ENCODE peak calls at places on chromosomes 7 and 10, in five cellular contexts. Z, G, T, F and A are unnamed samples.

GRCh38 chr10:15341502-15342128 is 29.5 kb downstream of the FAM171A1 start:
- DNase-seq in G (no peak), Z (no peak), T (no peak), F (no peak), A (no peak)

GRCh38 chr10:62083413-62083794 is 181.9 kb downstream of the ARID5B start:
- DNase-seq in F (peak), G (no peak), Z (no peak), T (peak), A (no peak)

GRCh38 chr7:117764031-117764430 is 109.2 kb downstream of the CTTNBP2 start:
- DNase-seq in Z (no peak), F (no peak), T (no peak), G (no peak), A (no peak)

GRCh38 chr10:25701651-25702050 is 232.4 kb upstream of the MYO3A start:
- DNase-seq in Z (no peak), G (no peak), F (no peak), T (no peak), A (no peak)

GRCh38 chr7:70630647-70631457 is 501.1 kb upstream of the GALNT17 start:
- DNase-seq in F (peak), T (no peak), G (no peak), Z (no peak), A (no peak)

GRCh38 chr10:25076501-25077197 is 60.2 kb downstream of the THNSL1 start:
- DNase-seq in F (peak), Z (no peak), T (no peak), G (no peak), A (no peak)

GRCh38 chr7:49791089-49791741 is 17.8 kb downstream of the VWC2 start:
- DNase-seq in F (no peak), T (no peak), Z (no peak), G (no peak), A (no peak)

GRCh38 chr10:124124123-124124768 is 30.8 kb upstream of the CHST15 start:
- DNase-seq in G (no peak), T (no peak), F (no peak), Z (peak), A (no peak)

GRCh38 chr7:43612599-43613589 is 30.0 kb downstream of the STK17A start:
- DNase-seq in F (peak), Z (no peak), T (no peak), G (no peak), A (no peak)

GRCh38 chr7:95404316-95404715 is 8.1 kb upstream of the PON3 start:
- DNase-seq in F (peak), T (no peak), Z (no peak), G (no peak), A (no peak)

GRCh38 chr7:5773661-5774086 is 7.8 kb downstream of the RNF216 start:
- DNase-seq in G (no peak), Z (no peak), T (peak), F (peak), A (peak)

GRCh38 chr7:44226396-44226753 is 25.6 kb downstream of the YKT6 start:
- DNase-seq in T (no peak), G (no peak), F (no peak), Z (no peak), A (no peak)

GRCh38 chr7:136312592-136312991 is 335.4 kb upstream of the MTPN start:
- DNase-seq in Z (no peak), G (no peak), T (no peak), F (no peak), A (no peak)

GRCh38 chr7:135200824-135201331 is 10.4 kb downstream of the WDR91 start:
- DNase-seq in Z (no peak), F (peak), T (no peak), G (no peak), A (no peak)

DNA sequence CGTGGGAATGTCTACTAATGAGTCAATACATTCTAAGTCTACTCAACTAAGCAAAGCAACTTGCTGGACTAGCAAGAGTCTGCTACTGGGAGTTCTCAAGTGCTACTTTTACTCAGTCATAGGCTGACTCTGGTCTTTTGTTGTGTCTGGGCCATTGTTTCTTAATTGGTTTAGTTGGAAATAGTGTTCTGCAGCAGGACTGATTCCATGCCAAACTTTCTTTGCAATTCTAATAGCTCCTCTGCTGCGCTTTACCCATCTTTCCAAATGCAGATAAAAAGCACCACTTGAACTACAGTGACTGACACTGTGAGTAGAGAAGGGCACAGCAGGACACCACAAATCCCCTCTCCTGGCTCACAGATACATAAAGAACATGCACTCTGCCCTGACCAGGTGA is 125.7 kb downstream of the CD36 start:
- DNase-seq in T (no peak), Z (no peak), G (no peak), F (peak), A (no peak)
- H3K27ac ChIP-seq in T (no peak), Z (no peak), G (no peak), F (no peak), A (no peak)

DNA sequence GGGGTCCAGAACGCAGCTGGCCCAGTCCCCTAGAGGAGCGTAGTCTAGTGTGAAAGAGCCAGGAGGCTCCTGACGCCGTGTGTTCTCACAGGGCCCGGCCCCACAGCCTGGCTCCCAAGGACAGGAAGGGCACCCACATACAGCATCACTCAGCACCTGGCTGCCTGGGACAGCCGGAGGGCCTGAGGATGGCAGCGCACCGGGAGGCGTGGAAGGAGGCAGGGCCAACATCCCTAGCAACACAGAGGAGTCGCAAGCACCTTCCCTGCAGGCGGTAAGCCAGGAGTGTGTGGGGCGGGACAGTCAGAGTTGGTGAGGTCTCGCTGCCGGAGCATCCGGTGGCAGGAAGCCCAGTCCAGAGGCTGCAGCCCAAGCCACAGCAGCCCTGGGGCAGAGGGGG is 125.8 kb downstream of the MAD1L1 start:
- DNase-seq in F (peak), G (no peak), Z (no peak), T (no peak), A (peak)
- H3K27ac ChIP-seq in F (no peak), G (no peak), Z (no peak), T (no peak), A (no peak)

GRCh38 chr7:1137517-1138167 is 22.4 kb downstream of the ZFAND2A start:
- DNase-seq in G (no peak), T (no peak), F (no peak), Z (no peak), A (peak)

GRCh38 chr7:1142051-1142635 is 17.9 kb downstream of the ZFAND2A start:
- DNase-seq in T (no peak), Z (no peak), G (no peak), F (no peak), A (no peak)

GRCh38 chr7:1136841-1137516 is 23.0 kb downstream of the ZFAND2A start:
- DNase-seq in F (no peak), G (no peak), T (no peak), Z (no peak), A (no peak)

GRCh38 chr7:1141651-1142050 is 18.3 kb downstream of the ZFAND2A start:
- DNase-seq in Z (no peak), F (no peak), T (no peak), G (no peak), A (no peak)

GRCh38 chr7:1140481-1141104 is 19.4 kb downstream of the ZFAND2A start:
- DNase-seq in Z (no peak), T (no peak), G (no peak), F (no peak), A (no peak)
- H3K27ac ChIP-seq in Z (no peak), T (no peak), G (no peak), F (no peak), A (no peak)

GRCh38 chr7:155422599-155423336 is 35.2 kb upstream of the EN2 start:
- DNase-seq in F (no peak), G (no peak), T (no peak), Z (no peak), A (no peak)
- H3K27ac ChIP-seq in F (no peak), G (no peak), T (no peak), Z (no peak), A (no peak)

GRCh38 chr10:86976362-86977056 is 8.2 kb downstream of the ADIRF start:
- DNase-seq in G (no peak), T (no peak), Z (no peak), F (no peak), A (no peak)

GRCh38 chr10:86974484-86974883 is 6.2 kb downstream of the ADIRF start:
- DNase-seq in T (peak), F (no peak), G (no peak), Z (no peak), A (peak)

GRCh38 chr10:86979977-86980448 is 11.7 kb downstream of the ADIRF start:
- DNase-seq in Z (no peak), T (no peak), F (no peak), G (no peak), A (no peak)

DNA sequence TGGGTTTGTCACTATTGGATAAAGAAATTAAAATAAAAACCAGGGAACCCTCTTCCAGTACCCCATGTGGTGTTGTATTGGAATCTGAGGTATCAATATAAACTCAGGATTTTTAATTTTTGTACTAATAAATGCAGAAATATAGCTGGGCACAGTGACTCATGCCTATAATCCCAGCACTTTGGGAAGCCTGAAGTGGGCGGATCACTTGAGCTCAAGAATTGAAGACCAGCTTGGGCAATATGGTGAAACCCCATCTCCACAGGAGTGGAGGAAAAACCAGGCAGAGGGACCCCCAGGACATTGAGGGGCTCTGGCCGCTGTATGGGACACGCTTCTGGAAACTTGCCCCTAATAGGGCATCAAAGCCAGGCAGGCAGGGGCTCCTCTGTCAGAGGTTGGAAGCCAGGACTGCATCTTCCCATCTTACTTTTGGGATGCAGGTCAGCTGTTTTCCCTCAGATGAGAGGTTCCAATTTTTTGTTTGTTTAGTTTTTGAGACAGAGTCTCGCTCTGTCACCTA is 11.1 kb downstream of the ADIRF start:
- DNase-seq in G (no peak), T (no peak), F (no peak), Z (no peak), A (no peak)
- H3K27ac ChIP-seq in G (no peak), T (peak), F (no peak), Z (no peak), A (no peak)

DNA sequence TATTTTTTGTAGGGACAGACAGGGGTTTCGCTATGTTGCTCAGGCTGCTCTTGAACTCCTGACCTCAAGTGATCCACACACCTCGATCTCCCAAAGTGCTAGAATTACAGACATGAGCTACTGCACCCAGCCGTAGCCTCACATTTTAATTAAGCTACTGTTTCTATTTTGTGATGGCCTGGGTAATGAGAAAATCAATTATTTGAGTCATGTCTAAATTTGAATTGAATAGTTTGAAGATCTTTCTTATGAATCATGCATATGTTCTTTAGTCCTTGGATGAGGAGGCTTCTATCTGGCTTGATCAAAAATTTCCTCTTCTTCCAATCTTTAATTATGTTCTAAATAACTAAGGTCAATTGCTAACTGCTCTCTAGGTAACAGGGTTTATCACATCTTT is 175.0 kb downstream of the REEP3 start:
- DNase-seq in G (no peak), Z (no peak), T (no peak), F (peak), A (peak)
- H3K27ac ChIP-seq in G (no peak), Z (no peak), T (no peak), F (no peak), A (no peak)